ENCODE peak calls at places on chromosomes 16 and 17, in seven cellular contexts. I is heart left ventricle, U is endothelial cell of umbilical vein, W is body of pancreas, H is A549, D is sigmoid colon, X is uterus. Q is an unnamed sample.

GRCh38 chr17:82081546-82081945 is 15.9 kb upstream of the DUS1L start:
- DNase-seq in X (no peak), H (no peak), W (no peak), U (no peak), I (no peak), D (no peak), Q (no peak)

GRCh38 chr17:57289130-57289529 is 32.8 kb downstream of the MSI2 start:
- DNase-seq in U (no peak), X (no peak), I (no peak), H (no peak), D (no peak), W (no peak), Q (no peak)

GRCh38 chr17:44360826-44361225 is 2.8 kb downstream of the FAM171A2 start:
- DNase-seq in D (no peak), I (no peak), U (no peak), W (no peak), H (no peak), X (peak; percentile 73), Q (no peak)

GRCh38 chr17:79803421-79803996 is 6.6 kb upstream of the CBX8 start:
- DNase-seq in W (no peak), U (no peak), H (no peak), I (no peak), X (no peak), D (no peak), Q (no peak)

GRCh38 chr17:65712383-65713267 is 151.2 kb upstream of the AXIN2 start:
- DNase-seq in U (no peak), I (no peak), W (no peak), D (peak; percentile 81), X (no peak), H (no peak), Q (no peak)

GRCh38 chr17:35214192-35214591 is 20.0 kb upstream of the SLC35G3 start:
- DNase-seq in X (no peak), I (no peak), U (no peak), H (no peak), D (no peak), W (no peak), Q (no peak)

GRCh38 chr17:4003501-4004421 is 39.5 kb upstream of the ATP2A3 start:
- DNase-seq in X (no peak), W (peak; percentile 86), H (no peak), D (peak; percentile 61), U (no peak), I (peak; percentile 54), Q (no peak)

GRCh38 chr16:89584768-89585549 is 9.4 kb downstream of the CPNE7 start:
- DNase-seq in X (no peak), W (no peak), D (no peak), I (no peak), H (no peak), U (no peak), Q (no peak)

GRCh38 chr16:20114356-20114755 is 40.7 kb upstream of the GPR139 start:
- DNase-seq in W (peak; percentile 75), I (no peak), H (peak; percentile 62), U (no peak), D (peak; percentile 76), X (no peak), Q (no peak)

GRCh38 chr16:67431077-67431804 is at the start of gene HSD11B2:
- DNase-seq in X (peak; percentile 74), W (peak; percentile 82), I (peak; percentile 30), D (no peak), H (peak; percentile 50), U (peak; percentile 57), Q (peak; percentile 22)

GRCh38 chr16:58119509-58119845 is 9.7 kb downstream of the CFAP20 start:
- DNase-seq in H (no peak), W (no peak), I (no peak), X (no peak), U (no peak), D (no peak), Q (no peak)

GRCh38 chr16:75079346-75079926 is 37.1 kb downstream of the LDHD start:
- DNase-seq in X (no peak), H (no peak), W (no peak), I (no peak), U (no peak), D (no peak), Q (no peak)

GRCh38 chr16:65032397-65032796 is 89.5 kb downstream of the CDH11 start:
- DNase-seq in D (no peak), X (no peak), W (no peak), U (no peak), I (no peak), H (no peak), Q (no peak)

GRCh38 chr17:78924481-78925151 is 571 bp downstream of the TIMP2 start:
- DNase-seq in I (peak; percentile 38), H (no peak), W (no peak), X (peak; percentile 53), U (no peak), D (no peak), Q (no peak)

GRCh38 chr16:24539850-24540484 is 601 bp downstream of the RBBP6 start:
- DNase-seq in X (peak; percentile 59), D (peak; percentile 84), H (no peak), U (peak; percentile 37), I (peak; percentile 70), W (peak; percentile 64), Q (peak; percentile 79)

GRCh38 chr17:43430936-43431649 is 32.3 kb downstream of the ARL4D start:
- DNase-seq in W (no peak), I (no peak), U (no peak), X (no peak), H (no peak), D (no peak), Q (no peak)

GRCh38 chr16:79542196-79542859 is 58.2 kb downstream of the MAF start:
- DNase-seq in D (peak; percentile 75), H (no peak), U (no peak), X (no peak), W (no peak), I (peak; percentile 68), Q (no peak)

GRCh38 chr17:4986951-4987766 is at the start of gene CAMTA2:
- DNase-seq in U (peak; percentile 83), X (peak; percentile 89), I (peak; percentile 93), W (peak; percentile 86), D (peak; percentile 95), H (peak; percentile 90), Q (peak; percentile 92)

GRCh38 chr17:81994593-81995462 is 17.4 kb downstream of the ASPSCR1 start:
- DNase-seq in H (no peak), D (no peak), U (no peak), X (no peak), W (no peak), I (no peak), Q (no peak)

GRCh38 chr16:74738134-74738541 is 36.5 kb downstream of the FA2H start:
- DNase-seq in X (no peak), W (no peak), H (peak; percentile 83), D (no peak), U (no peak), I (no peak), Q (peak; percentile 72)

GRCh38 chr17:4719684-4720221 is 9.3 kb downstream of the ARRB2 start:
- DNase-seq in I (no peak), D (no peak), U (peak; percentile 33), X (no peak), H (peak; percentile 84), W (peak; percentile 69), Q (peak; percentile 53)

GRCh38 chr16:3180445-3180878 is 7.5 kb upstream of the OR1F1 start:
- DNase-seq in W (no peak), X (no peak), I (no peak), D (peak; percentile 57), H (no peak), U (no peak), Q (no peak)

GRCh38 chr17:81373536-81374160 is 21.6 kb upstream of the BAHCC1 start:
- DNase-seq in X (no peak), H (no peak), I (no peak), D (no peak), U (no peak), W (no peak), Q (no peak)

GRCh38 chr16:80788016-80788415 is 16.4 kb downstream of the CDYL2 start:
- DNase-seq in U (no peak), X (no peak), I (no peak), D (no peak), W (no peak), H (no peak), Q (no peak)

GRCh38 chr16:59412275-59412841 is 678.2 kb upstream of the GOT2 start:
- DNase-seq in U (peak; percentile 32), W (no peak), I (no peak), H (peak; percentile 15), D (no peak), X (no peak), Q (no peak)

GRCh38 chr16:8674413-8675022 is at the start of gene ABAT:
- DNase-seq in I (peak; percentile 90), X (peak; percentile 88), D (peak; percentile 94), H (peak; percentile 93), W (peak; percentile 93), U (peak; percentile 77), Q (peak; percentile 88)

GRCh38 chr16:8667492-8667891 is 6.9 kb upstream of the ABAT start:
- DNase-seq in H (no peak), W (no peak), X (no peak), D (no peak), U (no peak), I (no peak), Q (no peak)

GRCh38 chr17:700504-701094 is 14.0 kb downstream of the VPS53 start:
- DNase-seq in D (no peak), U (peak; percentile 40), X (no peak), W (no peak), I (no peak), H (peak; percentile 73), Q (no peak)

GRCh38 chr16:1013593-1013900 is 32.0 kb downstream of the SOX8 start:
- DNase-seq in H (no peak), U (no peak), D (no peak), I (no peak), W (no peak), X (no peak), Q (no peak)
- TF ChIP-seq POLR2A in H (no peak), U (no peak), D (no peak), I (no peak), W (no peak), X (no peak), Q (no peak)

DNA sequence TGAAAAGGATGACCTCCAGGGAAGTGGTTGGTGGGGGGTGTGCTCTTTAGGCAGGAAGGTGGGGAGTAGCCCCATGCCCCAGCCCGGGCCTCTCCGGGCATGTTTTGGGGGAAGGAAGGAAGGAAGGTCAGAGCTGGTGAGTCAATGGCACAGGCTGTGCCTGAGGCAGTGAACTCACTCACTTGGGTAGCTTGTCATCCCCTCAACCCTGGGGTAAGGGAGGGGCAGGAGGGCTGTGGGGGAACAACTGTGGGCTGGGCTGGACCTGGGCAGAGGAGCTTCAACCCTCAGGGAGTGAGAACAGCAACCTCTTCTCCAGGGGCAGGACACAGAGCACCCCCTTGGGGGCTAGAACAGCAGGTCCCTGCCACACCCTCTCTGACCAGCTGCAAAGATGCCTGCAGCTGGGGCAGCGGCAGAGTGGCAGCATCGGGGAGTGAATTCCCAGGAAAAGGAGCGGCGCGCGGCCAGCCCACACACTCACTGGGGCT is 6.3 kb downstream of the CSF3 start:
- DNase-seq in X (peak; percentile 61), W (no peak), H (peak; percentile 80), U (peak; percentile 80), D (no peak), I (no peak), Q (no peak)
- TF ChIP-seq CTCF in X (no peak), W (no peak), H (no peak), U (no peak), D (no peak), I (no peak), Q (no peak)

GRCh38 chr17:64129765-64130558 is at the start of gene ERN1:
- DNase-seq in D (peak; percentile 97), U (peak; percentile 92), H (peak; percentile 95), X (peak; percentile 92), I (peak; percentile 95), W (peak; percentile 96), Q (peak; percentile 97)
- TF ChIP-seq POLR2A in D (peak; percentile 34), U (peak; percentile 97), H (peak; percentile 98), X (peak; percentile 92), I (peak; percentile 90), W (peak; percentile 97), Q (peak; percentile 95)

GRCh38 chr17:71764507-71764906 is 356.3 kb upstream of the SOX9 start:
- DNase-seq in U (no peak), X (no peak), I (no peak), H (peak; percentile 7), W (peak; percentile 37), D (no peak), Q (peak; percentile 64)
- TF ChIP-seq CTCF in U (no peak), X (no peak), I (peak; percentile 28), H (peak; percentile 12), W (no peak), D (no peak), Q (peak; percentile 43)